ENCODE peak calls at places on chromosome 4, in nine cellular contexts. W, D, S, L, I, F, G, R and Q are unnamed samples.
A peak's percentile ranks its signal among the peaks of the same experiment; 100 is the strongest.

GRCh38 chr4:142360657-142361056 is 485.4 kb downstream of the INPP4B start:
- DNase-seq in W (no peak), D (no peak), S (no peak), L (no peak), I (no peak), F (no peak), G (no peak), R (no peak), Q (no peak)

GRCh38 chr4:109433281-109434006 is at the start of gene SEC24B:
- DNase-seq in W (peak; percentile 83), D (peak; percentile 79), S (peak; percentile 65), L (peak; percentile 87), I (peak; percentile 92), F (peak; percentile 81), G (peak; percentile 57), R (peak; percentile 93), Q (peak; percentile 88)

GRCh38 chr4:121377065-121377464 is 3.8 kb downstream of the QRFPR start:
- DNase-seq in W (peak; percentile 13), D (no peak), S (no peak), L (no peak), I (no peak), F (no peak), G (no peak), R (no peak), Q (no peak)

GRCh38 chr4:851701-852430 is 25.9 kb upstream of the CPLX1 start:
- DNase-seq in W (no peak), D (no peak), S (no peak), L (no peak), I (no peak), F (no peak), G (no peak), R (no peak), Q (no peak)

GRCh38 chr4:158781963-158782362 is 13.1 kb downstream of the FNIP2 start:
- DNase-seq in W (no peak), D (no peak), S (no peak), L (no peak), I (no peak), F (no peak), G (no peak), R (no peak), Q (no peak)

GRCh38 chr4:64538219-64538618 is 129.0 kb upstream of the TECRL start:
- DNase-seq in W (no peak), D (no peak), S (no peak), L (no peak), I (no peak), F (no peak), G (no peak), R (peak; percentile 0), Q (no peak)

GRCh38 chr4:163072222-163072621 is 94.5 kb downstream of the NAF1 start:
- DNase-seq in W (no peak), D (no peak), S (no peak), L (no peak), I (no peak), F (peak; percentile 8), G (no peak), R (no peak), Q (no peak)

GRCh38 chr4:85776579-85776978 is 301.6 kb downstream of the ARHGAP24 start:
- DNase-seq in W (no peak), D (no peak), S (peak; percentile 78), L (no peak), I (no peak), F (peak; percentile 80), G (no peak), R (peak; percentile 32), Q (no peak)

GRCh38 chr4:39032218-39033085 is at the start of gene TMEM156:
- DNase-seq in W (peak; percentile 47), D (no peak), S (peak; percentile 56), L (no peak), I (no peak), F (peak; percentile 51), G (no peak), R (peak; percentile 92), Q (no peak)

GRCh38 chr4:150379454-150379853 is 202.5 kb upstream of the MAB21L2 start:
- DNase-seq in W (peak; percentile 25), D (no peak), S (peak; percentile 82), L (no peak), I (no peak), F (peak; percentile 24), G (no peak), R (no peak), Q (no peak)

GRCh38 chr4:149790172-149790907 is 25.3 kb downstream of the IQCM start:
- DNase-seq in W (peak; percentile 14), D (no peak), S (no peak), L (no peak), I (no peak), F (peak; percentile 41), G (no peak), R (no peak), Q (no peak)

GRCh38 chr4:180665994-180666818 is 1577.0 kb upstream of the TENM3 start:
- DNase-seq in W (peak; percentile 62), D (no peak), S (peak; percentile 68), L (no peak), I (no peak), F (peak; percentile 51), G (no peak), R (peak; percentile 80), Q (no peak)

GRCh38 chr4:168440442-168441264 is 39.6 kb downstream of the DDX60L start:
- DNase-seq in W (peak; percentile 54), D (no peak), S (peak; percentile 74), L (no peak), I (no peak), F (peak; percentile 62), G (no peak), R (no peak), Q (no peak)

GRCh38 chr4:26937136-26937535 is 76.5 kb downstream of the STIM2 start:
- DNase-seq in W (no peak), D (no peak), S (no peak), L (no peak), I (no peak), F (no peak), G (no peak), R (peak; percentile 21), Q (no peak)

GRCh38 chr4:48792348-48793006 is 12.4 kb upstream of the FRYL start:
- DNase-seq in W (peak; percentile 62), D (no peak), S (no peak), L (no peak), I (no peak), F (no peak), G (no peak), R (peak; percentile 33), Q (no peak)

DNA sequence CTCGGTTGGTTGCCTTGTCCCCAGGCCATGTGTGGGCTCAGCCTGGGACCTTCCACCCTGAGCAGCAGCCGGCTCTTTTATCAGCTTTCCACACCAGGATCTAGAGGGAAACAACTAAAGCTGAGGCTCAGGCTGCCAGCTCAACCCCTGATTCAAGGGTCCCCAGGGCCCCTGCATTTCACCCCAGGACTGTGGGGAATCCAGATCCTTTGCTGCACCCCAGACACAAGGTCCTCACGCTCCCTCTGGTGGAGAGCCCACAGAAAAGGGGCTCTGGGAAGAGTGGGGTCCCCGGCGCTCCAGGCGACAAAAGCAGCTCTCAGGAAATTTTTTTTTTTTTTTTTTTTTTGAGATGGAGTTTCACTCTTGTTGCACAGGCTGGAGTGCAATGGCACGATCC is 64.3 kb downstream of the ZFYVE28 start:
- DNase-seq in W (peak; percentile 18), D (no peak), S (peak; percentile 7), L (no peak), I (no peak), F (no peak), G (no peak), R (no peak), Q (no peak)
- TF ChIP-seq CTCF in W (peak; percentile 51), D (no peak), S (peak; percentile 37), L (no peak), I (no peak), F (no peak), G (no peak), R (peak; percentile 27), Q (no peak)

DNA sequence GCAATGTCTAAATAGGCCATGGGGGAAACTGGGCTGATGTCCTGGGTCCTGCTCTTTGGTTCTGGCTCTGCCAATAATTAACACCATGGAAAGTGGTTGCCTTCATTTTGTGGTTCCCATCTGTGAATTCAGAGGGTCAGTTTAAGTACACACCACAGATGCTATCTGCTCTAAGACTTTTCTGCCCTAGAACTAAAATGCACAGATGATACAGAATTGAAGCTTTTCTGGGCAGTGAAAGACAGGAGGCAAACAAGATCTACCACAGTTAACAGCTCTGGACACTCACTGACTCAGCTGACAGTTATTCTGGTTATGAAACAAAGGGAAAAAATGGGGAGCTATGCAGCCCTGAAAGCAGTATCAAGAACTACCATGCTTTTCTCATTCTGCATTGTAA is 37.3 kb downstream of the APBB2 start:
- DNase-seq in W (peak; percentile 79), D (no peak), S (peak; percentile 79), L (no peak), I (no peak), F (peak; percentile 72), G (no peak), R (no peak), Q (no peak)
- TF ChIP-seq CTCF in W (peak; percentile 18), D (no peak), S (peak; percentile 35), L (no peak), I (no peak), F (peak; percentile 31), G (no peak), R (no peak), Q (no peak)

DNA sequence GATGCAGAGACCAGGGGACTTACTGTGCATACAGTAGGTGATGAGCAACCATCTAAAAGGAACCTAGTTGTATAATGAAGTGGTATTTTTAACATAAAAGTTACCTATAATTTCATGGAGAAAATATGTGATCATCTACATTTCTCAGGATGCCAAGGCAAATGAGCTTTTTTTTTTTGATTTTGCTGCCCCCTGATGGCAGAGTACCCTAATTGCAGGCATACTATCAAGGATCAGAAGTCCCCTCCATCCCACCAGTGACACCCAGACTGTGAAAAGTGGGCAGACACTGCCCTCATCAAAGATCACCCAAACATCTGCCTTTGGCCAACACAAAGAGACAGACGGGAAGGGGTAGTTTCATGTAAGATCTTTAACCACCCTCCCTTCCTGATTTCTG is 9.6 kb upstream of the ABLIM2 start:
- DNase-seq in W (no peak), D (no peak), S (no peak), L (no peak), I (no peak), F (no peak), G (no peak), R (no peak), Q (no peak)
- TF ChIP-seq CTCF in W (peak; percentile 46), D (no peak), S (peak; percentile 41), L (peak; percentile 33), I (no peak), F (peak; percentile 25), G (no peak), R (peak; percentile 27), Q (peak; percentile 74)

GRCh38 chr4:87353592-87353991 is 30.9 kb upstream of the HSD17B13 start:
- DNase-seq in W (peak; percentile 71), D (no peak), S (peak; percentile 69), L (peak; percentile 71), I (no peak), F (peak; percentile 29), G (no peak), R (peak; percentile 53), Q (peak; percentile 44)
- TF ChIP-seq CTCF in W (peak; percentile 68), D (no peak), S (peak; percentile 72), L (peak; percentile 82), I (no peak), F (peak; percentile 56), G (peak; percentile 43), R (peak; percentile 40), Q (no peak)

DNA sequence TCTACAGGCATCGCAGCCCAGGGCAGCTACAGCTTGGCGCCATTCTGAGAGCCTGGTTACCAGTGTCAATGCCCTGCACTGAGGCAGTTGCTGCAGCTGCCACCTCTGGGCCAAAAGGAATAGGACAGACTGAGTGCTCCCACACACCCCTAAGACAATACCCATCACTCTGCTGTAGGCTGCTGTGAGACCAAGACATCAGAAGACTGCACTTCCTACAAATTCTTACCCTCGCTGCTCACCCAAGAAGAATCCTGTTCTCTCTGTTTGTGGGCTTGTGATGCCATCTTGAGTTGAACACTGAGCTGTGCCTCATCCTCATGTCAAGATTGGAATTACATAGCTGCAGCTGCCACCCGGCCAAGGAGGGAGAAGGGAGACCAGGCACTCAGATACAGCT is 1847.0 kb upstream of the PCDH10 start:
- DNase-seq in W (no peak), D (no peak), S (no peak), L (no peak), I (no peak), F (no peak), G (no peak), R (peak; percentile 21), Q (no peak)
- TF ChIP-seq CTCF in W (no peak), D (no peak), S (no peak), L (peak; percentile 29), I (no peak), F (no peak), G (no peak), R (no peak), Q (no peak)